ENCODE peak calls at places on chromosomes 16 and 17, in six cellular contexts. Y is neuronal stem cell; K is CD4-positive, alpha-beta memory T cell; A is fibroblast of lung; H is CD8-positive, alpha-beta T cell; B is left ventricle myocardium inferior. U is an unnamed sample. For H3K4me1, the result is how much of the 10 kb centered on the place peaks cover.

GRCh38 chr17:74210191-74211140 is 2.9 kb upstream of the TTYH2 start:
- DNase-seq in Y (peak), K (peak), A (peak), H (peak), B (peak), U (peak)

GRCh38 chr16:66798162-66798561 is 3.2 kb downstream of the TERB1 start:
- DNase-seq in Y (no peak), K (no peak), A (peak), H (no peak), B (no peak), U (no peak)

GRCh38 chr17:79975498-79976134 is 60.1 kb downstream of the TBC1D16 start:
- DNase-seq in Y (no peak), K (no peak), A (no peak), H (no peak), B (no peak), U (no peak)

GRCh38 chr16:65339062-65339461 is 217.2 kb upstream of the CDH11 start:
- DNase-seq in Y (no peak), K (no peak), A (no peak), H (no peak), B (no peak), U (no peak)

GRCh38 chr16:19655242-19655777 is 62.7 kb downstream of the KNOP1 start:
- DNase-seq in Y (no peak), K (no peak), A (no peak), H (no peak), B (no peak), U (no peak)

GRCh38 chr17:49717371-49717841 is 9.6 kb upstream of the SLC35B1 start:
- DNase-seq in Y (no peak), K (peak), A (no peak), H (no peak), B (no peak), U (no peak)

GRCh38 chr17:61402978-61403845 is 3.6 kb downstream of the TBX2 start:
- DNase-seq in Y (no peak), K (no peak), A (peak), H (no peak), B (no peak), U (no peak)

GRCh38 chr17:19244357-19244756 is 7.2 kb downstream of the EPN2 start:
- DNase-seq in Y (no peak), K (no peak), A (no peak), H (no peak), B (no peak), U (no peak)

DNA sequence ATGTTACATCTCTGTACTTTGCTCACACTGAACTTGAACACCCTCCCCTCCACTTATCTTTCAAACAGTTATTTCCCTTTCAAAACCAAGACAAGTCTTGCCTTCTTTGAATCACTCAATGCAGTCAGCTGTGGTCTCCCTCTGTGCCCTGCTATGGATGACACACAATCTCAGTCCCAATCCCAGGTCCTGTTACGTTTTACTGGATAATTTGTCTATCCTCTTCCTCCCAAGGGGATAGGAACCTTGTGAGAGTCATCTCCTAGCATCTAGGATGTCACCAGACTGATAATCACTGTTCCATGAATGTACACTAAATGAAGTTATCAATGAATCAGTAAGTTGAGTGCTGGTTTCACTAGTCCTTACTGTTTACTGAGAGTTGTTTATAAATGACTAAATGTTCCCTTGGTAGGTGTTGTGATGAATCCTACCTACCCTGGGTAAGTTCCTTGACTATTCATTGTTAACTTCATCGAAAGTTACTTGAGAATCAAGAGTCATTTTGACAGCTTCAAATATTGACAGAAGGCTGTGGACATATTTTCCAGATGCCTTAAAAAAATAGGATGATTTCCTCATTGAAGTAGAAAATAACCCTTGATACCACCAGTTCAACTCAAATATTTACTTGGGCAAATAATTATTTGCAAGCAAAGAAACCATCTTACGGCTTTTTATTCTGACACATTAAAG is 244.9 kb downstream of the PRKCA start:
- DNase-seq in Y (no peak), K (no peak), A (no peak), H (no peak), B (no peak), U (no peak)
- H3K4me1 ChIP-seq in Y (under half), K (under half), A (under half), H (under half), B (under half), U (under half)

GRCh38 chr16:27599606-27600005 is 49.7 kb downstream of the KATNIP start:
- DNase-seq in Y (no peak), K (no peak), A (no peak), H (no peak), B (no peak), U (no peak)
- H3K4me1 ChIP-seq in Y (under half), K (under half), A (under half), H (under half), B (under half), U (under half)

DNA sequence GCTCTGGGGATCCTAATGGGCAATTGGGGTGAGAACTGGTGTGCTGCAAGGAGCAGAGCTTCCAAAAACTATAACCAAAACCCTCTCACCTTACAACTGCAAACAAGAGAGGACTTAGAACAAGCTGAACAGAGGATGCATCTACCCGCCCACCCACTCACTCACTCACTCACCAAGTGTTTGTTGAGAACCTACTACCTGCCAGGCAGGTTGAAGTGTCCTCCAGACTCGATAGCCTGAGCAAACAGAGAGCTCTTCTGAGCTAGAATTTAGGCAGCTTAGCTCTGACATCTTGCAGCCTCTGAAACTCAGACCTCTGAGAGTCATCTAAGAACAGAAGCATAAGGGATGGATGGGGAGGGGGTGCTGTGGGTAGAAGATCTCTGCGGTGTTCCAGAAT is 41.2 kb downstream of the CACNG3 start:
- DNase-seq in Y (no peak), K (no peak), A (no peak), H (no peak), B (no peak), U (no peak)
- H3K4me1 ChIP-seq in Y (under half), K (under half), A (under half), H (under half), B (under half), U (under half)

DNA sequence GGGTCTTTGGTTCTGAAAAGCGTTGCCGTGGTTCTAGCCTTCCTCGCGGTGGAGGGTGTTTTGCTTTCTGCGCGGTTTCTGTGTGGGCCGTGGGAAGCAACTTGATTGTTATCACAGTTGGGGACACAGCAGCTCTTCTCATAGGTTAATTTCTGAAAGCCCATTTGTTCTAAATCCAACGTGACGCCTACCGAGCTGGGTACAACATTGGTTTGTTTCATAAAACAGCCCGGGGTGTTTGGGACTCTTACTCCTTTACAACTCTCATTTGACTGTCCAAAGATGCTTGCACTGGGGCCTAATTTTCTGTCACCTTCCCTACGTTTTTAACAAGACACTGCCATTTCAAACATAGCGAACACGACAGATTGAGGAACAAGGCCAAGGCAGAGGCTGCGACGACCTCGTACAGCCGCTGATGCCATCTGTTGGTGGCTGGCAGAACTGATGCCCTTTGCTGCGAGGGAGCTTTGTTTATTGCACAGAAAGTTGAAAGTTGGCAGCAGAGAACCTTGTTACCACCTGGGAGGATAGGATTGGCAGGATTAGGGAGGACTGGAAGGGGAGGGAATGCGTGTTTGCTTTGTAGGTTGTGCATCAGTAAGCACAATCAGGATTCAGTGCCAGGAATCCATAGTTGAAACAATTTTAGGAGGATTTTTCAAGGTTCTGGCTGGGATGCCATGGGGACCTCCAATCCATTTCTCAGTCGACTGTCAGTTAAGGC is 98.2 kb downstream of the PITPNC1 start:
- DNase-seq in Y (no peak), K (peak), A (peak), H (peak), B (peak), U (peak)
- H3K4me1 ChIP-seq in Y (under half), K (half or more), A (under half), H (half or more), B (under half), U (under half)

DNA sequence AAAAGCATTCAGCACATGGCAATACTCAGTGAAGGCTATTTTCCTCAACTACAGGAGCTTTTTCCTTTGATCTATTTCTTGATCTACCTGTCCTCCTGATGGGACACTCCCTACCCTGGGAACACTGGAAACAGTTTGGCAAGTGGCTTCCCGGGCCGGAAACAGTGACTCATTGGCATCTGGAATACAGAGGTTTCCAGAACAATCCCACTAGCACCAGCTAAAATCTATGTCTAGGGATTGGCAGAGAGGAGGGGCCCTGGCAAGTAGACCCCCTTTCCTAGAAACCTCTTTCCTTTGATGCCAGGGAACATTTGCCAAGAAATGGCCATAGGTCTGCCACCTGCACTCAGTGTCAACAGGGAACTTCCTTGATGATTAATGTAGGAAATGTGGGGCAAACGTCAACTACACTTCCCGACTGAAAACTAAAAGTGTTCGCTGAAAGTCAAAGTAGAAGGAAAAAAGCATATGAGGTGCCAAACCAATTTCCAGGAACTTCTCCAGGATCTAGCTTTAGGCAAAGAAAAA is 30.4 kb upstream of the FBXW10B start:
- DNase-seq in Y (no peak), K (no peak), A (peak), H (no peak), B (no peak), U (no peak)
- H3K4me1 ChIP-seq in Y (under half), K (under half), A (under half), H (under half), B (half or more), U (under half)

GRCh38 chr17:21213005-21213404 is 956 bp downstream of the TMEM11 start:
- DNase-seq in Y (no peak), K (no peak), A (no peak), H (no peak), B (no peak), U (no peak)
- H3K4me1 ChIP-seq in Y (under half), K (under half), A (under half), H (under half), B (half or more), U (under half)

GRCh38 chr16:24741862-24742261 is 12.4 kb downstream of the TNRC6A start:
- DNase-seq in Y (no peak), K (no peak), A (no peak), H (no peak), B (no peak), U (no peak)
- H3K4me1 ChIP-seq in Y (under half), K (half or more), A (under half), H (half or more), B (half or more), U (under half)

DNA sequence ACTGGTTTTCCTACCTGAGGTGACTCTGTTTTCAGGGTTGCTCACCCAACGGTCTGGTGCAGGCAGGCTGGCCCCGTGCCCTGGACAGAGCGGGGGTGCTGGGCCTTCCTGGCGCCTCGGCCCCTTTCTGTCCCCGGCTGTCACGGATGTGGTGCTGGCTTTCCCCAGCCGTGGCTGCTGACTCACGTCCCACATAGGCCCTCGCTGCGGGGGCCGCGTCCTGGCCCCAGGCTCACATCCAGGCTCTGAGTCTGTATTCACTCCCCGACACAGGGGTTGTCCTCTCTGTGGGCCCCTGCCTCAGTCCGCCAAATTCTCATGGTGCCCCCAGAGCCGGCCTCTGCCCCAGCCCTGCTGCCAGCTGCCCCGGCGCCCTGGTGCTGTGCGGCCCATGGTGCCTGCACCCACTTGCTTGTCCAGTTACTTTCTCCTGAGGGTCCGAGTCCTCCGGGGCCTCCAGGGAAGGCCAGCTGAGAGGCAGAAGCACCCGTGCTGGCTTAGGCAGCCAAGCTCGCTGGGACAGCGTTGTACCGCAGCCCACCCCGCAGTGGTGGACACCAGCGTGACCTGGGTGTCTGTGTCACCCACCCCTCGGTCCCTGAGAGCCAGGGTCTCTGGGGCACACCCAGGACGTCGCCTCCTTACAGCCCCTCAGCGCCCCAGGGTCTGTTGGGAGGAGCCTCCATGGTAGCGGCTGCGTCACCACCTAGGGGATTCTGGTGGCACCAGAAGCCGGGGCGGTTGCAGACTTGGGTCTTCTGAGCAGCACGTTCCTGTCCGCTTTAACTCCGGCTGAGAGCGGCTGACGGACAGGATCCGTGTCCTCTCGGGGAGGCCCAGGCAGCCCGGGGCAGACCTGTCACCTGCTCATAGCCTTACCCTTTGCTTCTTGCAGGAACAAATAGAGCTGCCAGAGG is 6.1 kb downstream of the CHMP6 start:
- DNase-seq in Y (no peak), K (no peak), A (no peak), H (no peak), B (no peak), U (no peak)
- H3K4me1 ChIP-seq in Y (under half), K (under half), A (under half), H (under half), B (under half), U (under half)

U was measured in effector memory CD4-positive, alpha-beta T cell.